ENCODE peak calls at places on chromosomes 7 and 10, in nine cellular contexts. One of them, this sample, is unnamed.

GRCh38 chr7:83849135-83849534 is 200.2 kb upstream of the SEMA3E start:
- DNase-seq in tibial artery: no peak
- DNase-seq in CD8-positive, alpha-beta T cell: no peak
- DNase-seq in HCT116: no peak
- DNase-seq in activated B cell treated with CpG ODN at 0.5 μM for 24 hours: no peak
- DNase-seq in choroid plexus epithelial cell: no peak
- DNase-seq in PC-3: no peak
- DNase-seq in foreskin fibroblast: peak
- DNase-seq in adrenal gland: no peak
- DNase-seq in this sample: no peak

GRCh38 chr10:78420946-78421732 is 387.5 kb downstream of the RPS24 start:
- DNase-seq in CD8-positive, alpha-beta T cell: no peak
- DNase-seq in choroid plexus epithelial cell: no peak
- DNase-seq in HCT116: no peak
- DNase-seq in foreskin fibroblast: no peak
- DNase-seq in tibial artery: peak
- DNase-seq in adrenal gland: no peak
- DNase-seq in activated B cell treated with CpG ODN at 0.5 μM for 24 hours: no peak
- DNase-seq in PC-3: no peak
- DNase-seq in this sample: no peak

GRCh38 chr7:137703291-137704010 is 143.3 kb downstream of the DGKI start:
- DNase-seq in activated B cell treated with CpG ODN at 0.5 μM for 24 hours: no peak
- DNase-seq in tibial artery: no peak
- DNase-seq in choroid plexus epithelial cell: peak
- DNase-seq in HCT116: no peak
- DNase-seq in foreskin fibroblast: no peak
- DNase-seq in PC-3: no peak
- DNase-seq in adrenal gland: no peak
- DNase-seq in CD8-positive, alpha-beta T cell: no peak
- DNase-seq in this sample: no peak

GRCh38 chr10:112208981-112209380 is 25.4 kb upstream of the GPAM start:
- DNase-seq in adrenal gland: no peak
- DNase-seq in PC-3: no peak
- DNase-seq in activated B cell treated with CpG ODN at 0.5 μM for 24 hours: no peak
- DNase-seq in HCT116: no peak
- DNase-seq in foreskin fibroblast: no peak
- DNase-seq in CD8-positive, alpha-beta T cell: no peak
- DNase-seq in tibial artery: no peak
- DNase-seq in choroid plexus epithelial cell: no peak
- DNase-seq in this sample: no peak

GRCh38 chr7:82230826-82231581 is 212.6 kb downstream of the CACNA2D1 start:
- DNase-seq in HCT116: no peak
- DNase-seq in foreskin fibroblast: no peak
- DNase-seq in CD8-positive, alpha-beta T cell: no peak
- DNase-seq in activated B cell treated with CpG ODN at 0.5 μM for 24 hours: no peak
- DNase-seq in PC-3: no peak
- DNase-seq in tibial artery: no peak
- DNase-seq in adrenal gland: no peak
- DNase-seq in choroid plexus epithelial cell: no peak
- DNase-seq in this sample: no peak

GRCh38 chr7:82294258-82294855 is 149.2 kb downstream of the CACNA2D1 start:
- DNase-seq in CD8-positive, alpha-beta T cell: no peak
- DNase-seq in foreskin fibroblast: no peak
- DNase-seq in activated B cell treated with CpG ODN at 0.5 μM for 24 hours: no peak
- DNase-seq in HCT116: no peak
- DNase-seq in choroid plexus epithelial cell: peak
- DNase-seq in PC-3: no peak
- DNase-seq in tibial artery: no peak
- DNase-seq in adrenal gland: no peak
- DNase-seq in this sample: no peak

GRCh38 chr10:47127188-47127587 is 172.8 kb upstream of the GDF10 start:
- DNase-seq in tibial artery: no peak
- DNase-seq in PC-3: no peak
- DNase-seq in HCT116: no peak
- DNase-seq in CD8-positive, alpha-beta T cell: no peak
- DNase-seq in choroid plexus epithelial cell: no peak
- DNase-seq in foreskin fibroblast: no peak
- DNase-seq in adrenal gland: no peak
- DNase-seq in activated B cell treated with CpG ODN at 0.5 μM for 24 hours: no peak
- DNase-seq in this sample: no peak

GRCh38 chr10:27349987-27350386 is 109.4 kb upstream of the ACBD5 start:
- DNase-seq in PC-3: no peak
- DNase-seq in activated B cell treated with CpG ODN at 0.5 μM for 24 hours: no peak
- DNase-seq in tibial artery: no peak
- DNase-seq in HCT116: no peak
- DNase-seq in adrenal gland: no peak
- DNase-seq in CD8-positive, alpha-beta T cell: no peak
- DNase-seq in choroid plexus epithelial cell: no peak
- DNase-seq in foreskin fibroblast: no peak
- DNase-seq in this sample: no peak

GRCh38 chr10:8596929-8597472 is 542.5 kb downstream of the GATA3 start:
- DNase-seq in HCT116: no peak
- DNase-seq in tibial artery: no peak
- DNase-seq in choroid plexus epithelial cell: no peak
- DNase-seq in foreskin fibroblast: no peak
- DNase-seq in activated B cell treated with CpG ODN at 0.5 μM for 24 hours: no peak
- DNase-seq in adrenal gland: no peak
- DNase-seq in PC-3: peak
- DNase-seq in CD8-positive, alpha-beta T cell: no peak
- DNase-seq in this sample: no peak

GRCh38 chr7:79298145-79298760 is 155.2 kb downstream of the MAGI2 start:
- DNase-seq in activated B cell treated with CpG ODN at 0.5 μM for 24 hours: no peak
- DNase-seq in foreskin fibroblast: peak
- DNase-seq in tibial artery: no peak
- DNase-seq in choroid plexus epithelial cell: peak
- DNase-seq in HCT116: peak
- DNase-seq in CD8-positive, alpha-beta T cell: no peak
- DNase-seq in PC-3: peak
- DNase-seq in adrenal gland: peak
- DNase-seq in this sample: no peak

GRCh38 chr10:74049995-74050394 is 52.1 kb downstream of the VCL start:
- DNase-seq in adrenal gland: no peak
- DNase-seq in HCT116: no peak
- DNase-seq in tibial artery: no peak
- DNase-seq in PC-3: no peak
- DNase-seq in CD8-positive, alpha-beta T cell: no peak
- DNase-seq in choroid plexus epithelial cell: no peak
- DNase-seq in activated B cell treated with CpG ODN at 0.5 μM for 24 hours: no peak
- DNase-seq in foreskin fibroblast: no peak
- DNase-seq in this sample: no peak

GRCh38 chr10:125132331-125132730 is 28.0 kb downstream of the CTBP2 start:
- DNase-seq in tibial artery: peak
- DNase-seq in PC-3: no peak
- DNase-seq in foreskin fibroblast: no peak
- DNase-seq in CD8-positive, alpha-beta T cell: no peak
- DNase-seq in activated B cell treated with CpG ODN at 0.5 μM for 24 hours: no peak
- DNase-seq in choroid plexus epithelial cell: no peak
- DNase-seq in adrenal gland: no peak
- DNase-seq in HCT116: no peak
- DNase-seq in this sample: no peak

GRCh38 chr7:39948375-39948774 is 1.7 kb upstream of the CDK13 start:
- DNase-seq in PC-3: no peak
- DNase-seq in CD8-positive, alpha-beta T cell: no peak
- DNase-seq in HCT116: no peak
- DNase-seq in choroid plexus epithelial cell: no peak
- DNase-seq in tibial artery: no peak
- DNase-seq in adrenal gland: no peak
- DNase-seq in activated B cell treated with CpG ODN at 0.5 μM for 24 hours: no peak
- DNase-seq in foreskin fibroblast: no peak
- DNase-seq in this sample: no peak

GRCh38 chr10:42928064-42928463 is 145.5 kb downstream of the BMS1 start:
- DNase-seq in HCT116: no peak
- DNase-seq in activated B cell treated with CpG ODN at 0.5 μM for 24 hours: no peak
- DNase-seq in adrenal gland: no peak
- DNase-seq in foreskin fibroblast: no peak
- DNase-seq in PC-3: no peak
- DNase-seq in choroid plexus epithelial cell: no peak
- DNase-seq in tibial artery: no peak
- DNase-seq in CD8-positive, alpha-beta T cell: no peak
- DNase-seq in this sample: no peak

GRCh38 chr7:100586266-100587025 is at the start of gene FBXO24:
- DNase-seq in activated B cell treated with CpG ODN at 0.5 μM for 24 hours: peak
- DNase-seq in foreskin fibroblast: peak
- DNase-seq in adrenal gland: peak
- DNase-seq in choroid plexus epithelial cell: peak
- DNase-seq in HCT116: peak
- DNase-seq in CD8-positive, alpha-beta T cell: peak
- DNase-seq in PC-3: peak
- DNase-seq in tibial artery: peak
- DNase-seq in this sample: peak

GRCh38 chr10:80461208-80462183 is 7.4 kb downstream of the TSPAN14 start:
- DNase-seq in adrenal gland: peak
- DNase-seq in HCT116: no peak
- DNase-seq in foreskin fibroblast: peak
- DNase-seq in PC-3: no peak
- DNase-seq in tibial artery: no peak
- DNase-seq in CD8-positive, alpha-beta T cell: no peak
- DNase-seq in activated B cell treated with CpG ODN at 0.5 μM for 24 hours: no peak
- DNase-seq in choroid plexus epithelial cell: peak
- DNase-seq in this sample: peak

GRCh38 chr10:125684583-125684982 is 1.6 kb upstream of the TEX36 start:
- DNase-seq in choroid plexus epithelial cell: no peak
- DNase-seq in HCT116: no peak
- DNase-seq in foreskin fibroblast: no peak
- DNase-seq in CD8-positive, alpha-beta T cell: no peak
- DNase-seq in PC-3: no peak
- DNase-seq in tibial artery: no peak
- DNase-seq in adrenal gland: no peak
- DNase-seq in activated B cell treated with CpG ODN at 0.5 μM for 24 hours: no peak
- DNase-seq in this sample: no peak

GRCh38 chr7:179209-179681 is 13.1 kb upstream of the FAM20C start:
- DNase-seq in foreskin fibroblast: no peak
- DNase-seq in activated B cell treated with CpG ODN at 0.5 μM for 24 hours: no peak
- DNase-seq in PC-3: no peak
- DNase-seq in choroid plexus epithelial cell: no peak
- DNase-seq in tibial artery: no peak
- DNase-seq in HCT116: no peak
- DNase-seq in CD8-positive, alpha-beta T cell: no peak
- DNase-seq in adrenal gland: no peak
- DNase-seq in this sample: no peak

GRCh38 chr7:142006577-142006976 is 10.9 kb downstream of the MGAM start:
- DNase-seq in adrenal gland: no peak
- DNase-seq in choroid plexus epithelial cell: no peak
- DNase-seq in HCT116: no peak
- DNase-seq in activated B cell treated with CpG ODN at 0.5 μM for 24 hours: no peak
- DNase-seq in tibial artery: no peak
- DNase-seq in CD8-positive, alpha-beta T cell: no peak
- DNase-seq in foreskin fibroblast: no peak
- DNase-seq in PC-3: no peak
- DNase-seq in this sample: no peak

GRCh38 chr7:87482115-87482514 is 6.6 kb upstream of the ABCB4 start:
- DNase-seq in choroid plexus epithelial cell: no peak
- DNase-seq in tibial artery: no peak
- DNase-seq in activated B cell treated with CpG ODN at 0.5 μM for 24 hours: no peak
- DNase-seq in foreskin fibroblast: no peak
- DNase-seq in CD8-positive, alpha-beta T cell: no peak
- DNase-seq in HCT116: no peak
- DNase-seq in PC-3: no peak
- DNase-seq in adrenal gland: no peak
- DNase-seq in this sample: no peak

GRCh38 chr7:80681272-80681885 is 42.9 kb downstream of the CD36 start:
- DNase-seq in PC-3: peak
- DNase-seq in activated B cell treated with CpG ODN at 0.5 μM for 24 hours: no peak
- DNase-seq in foreskin fibroblast: no peak
- DNase-seq in tibial artery: no peak
- DNase-seq in HCT116: peak
- DNase-seq in adrenal gland: no peak
- DNase-seq in choroid plexus epithelial cell: peak
- DNase-seq in CD8-positive, alpha-beta T cell: no peak
- DNase-seq in this sample: no peak

GRCh38 chr10:12252882-12253546 is 57.0 kb downstream of the CDC123 start:
- DNase-seq in activated B cell treated with CpG ODN at 0.5 μM for 24 hours: no peak
- DNase-seq in PC-3: peak
- DNase-seq in adrenal gland: no peak
- DNase-seq in HCT116: no peak
- DNase-seq in CD8-positive, alpha-beta T cell: no peak
- DNase-seq in tibial artery: no peak
- DNase-seq in foreskin fibroblast: no peak
- DNase-seq in choroid plexus epithelial cell: peak
- DNase-seq in this sample: no peak

DNA sequence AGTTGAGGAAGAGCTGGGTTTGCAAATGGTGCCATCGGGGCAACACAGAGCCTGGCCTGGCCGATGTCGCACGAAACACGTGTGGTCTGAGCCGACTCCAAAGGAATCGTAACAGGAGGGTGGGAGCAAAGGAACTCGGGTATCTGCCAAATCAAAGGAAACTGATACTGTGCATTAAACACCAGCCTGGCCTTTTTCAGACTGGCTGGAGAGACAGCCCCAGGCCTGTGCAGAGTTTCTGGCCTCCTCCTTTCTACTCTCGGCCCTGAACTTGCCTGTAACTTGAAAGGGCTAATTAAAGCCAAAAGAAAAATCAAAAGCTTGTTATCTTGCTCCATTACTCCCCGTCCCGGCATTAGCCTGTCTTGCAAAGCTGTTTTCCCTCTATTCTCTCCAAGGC is 71.4 kb downstream of the PLXNA4 start:
- DNase-seq in activated B cell treated with CpG ODN at 0.5 μM for 24 hours: no peak
- DNase-seq in adrenal gland: no peak
- DNase-seq in PC-3: no peak
- DNase-seq in tibial artery: no peak
- DNase-seq in choroid plexus epithelial cell: no peak
- DNase-seq in HCT116: no peak
- DNase-seq in CD8-positive, alpha-beta T cell: no peak
- DNase-seq in foreskin fibroblast: no peak
- DNase-seq in this sample: no peak
- TF ChIP-seq CTCF in activated B cell treated with CpG ODN at 0.5 μM for 24 hours: no peak
- TF ChIP-seq CTCF in adrenal gland: no peak
- TF ChIP-seq CTCF in PC-3: no peak
- TF ChIP-seq CTCF in tibial artery: no peak
- TF ChIP-seq CTCF in choroid plexus epithelial cell: no peak
- TF ChIP-seq CTCF in HCT116: no peak
- TF ChIP-seq CTCF in CD8-positive, alpha-beta T cell: no peak
- TF ChIP-seq CTCF in foreskin fibroblast: no peak
- TF ChIP-seq CTCF in this sample: no peak

GRCh38 chr10:37976880-37977203 is 395 bp upstream of the ZNF25 start:
- DNase-seq in foreskin fibroblast: no peak
- DNase-seq in CD8-positive, alpha-beta T cell: no peak
- DNase-seq in HCT116: no peak
- DNase-seq in adrenal gland: no peak
- DNase-seq in PC-3: no peak
- DNase-seq in tibial artery: no peak
- DNase-seq in choroid plexus epithelial cell: no peak
- DNase-seq in activated B cell treated with CpG ODN at 0.5 μM for 24 hours: no peak
- DNase-seq in this sample: no peak
- TF ChIP-seq CTCF in foreskin fibroblast: no peak
- TF ChIP-seq CTCF in CD8-positive, alpha-beta T cell: peak
- TF ChIP-seq CTCF in HCT116: no peak
- TF ChIP-seq CTCF in adrenal gland: no peak
- TF ChIP-seq CTCF in PC-3: peak
- TF ChIP-seq CTCF in tibial artery: no peak
- TF ChIP-seq CTCF in choroid plexus epithelial cell: no peak
- TF ChIP-seq CTCF in activated B cell treated with CpG ODN at 0.5 μM for 24 hours: no peak
- TF ChIP-seq CTCF in this sample: no peak

GRCh38 chr10:55631071-55631654 is 729.9 kb downstream of the ZWINT start:
- DNase-seq in CD8-positive, alpha-beta T cell: no peak
- DNase-seq in choroid plexus epithelial cell: peak
- DNase-seq in adrenal gland: peak
- DNase-seq in PC-3: peak
- DNase-seq in HCT116: no peak
- DNase-seq in tibial artery: no peak
- DNase-seq in foreskin fibroblast: no peak
- DNase-seq in activated B cell treated with CpG ODN at 0.5 μM for 24 hours: no peak
- DNase-seq in this sample: no peak
- TF ChIP-seq CTCF in CD8-positive, alpha-beta T cell: no peak
- TF ChIP-seq CTCF in choroid plexus epithelial cell: peak
- TF ChIP-seq CTCF in adrenal gland: peak
- TF ChIP-seq CTCF in PC-3: peak
- TF ChIP-seq CTCF in HCT116: no peak
- TF ChIP-seq CTCF in tibial artery: no peak
- TF ChIP-seq CTCF in foreskin fibroblast: peak
- TF ChIP-seq CTCF in activated B cell treated with CpG ODN at 0.5 μM for 24 hours: no peak
- TF ChIP-seq CTCF in this sample: no peak

GRCh38 chr7:129098409-129099084 is 43.6 kb upstream of the TNPO3 start:
- DNase-seq in CD8-positive, alpha-beta T cell: no peak
- DNase-seq in activated B cell treated with CpG ODN at 0.5 μM for 24 hours: no peak
- DNase-seq in PC-3: peak
- DNase-seq in HCT116: no peak
- DNase-seq in choroid plexus epithelial cell: no peak
- DNase-seq in foreskin fibroblast: no peak
- DNase-seq in adrenal gland: no peak
- DNase-seq in tibial artery: no peak
- DNase-seq in this sample: no peak
- TF ChIP-seq CTCF in CD8-positive, alpha-beta T cell: no peak
- TF ChIP-seq CTCF in activated B cell treated with CpG ODN at 0.5 μM for 24 hours: no peak
- TF ChIP-seq CTCF in PC-3: no peak
- TF ChIP-seq CTCF in HCT116: no peak
- TF ChIP-seq CTCF in choroid plexus epithelial cell: no peak
- TF ChIP-seq CTCF in foreskin fibroblast: no peak
- TF ChIP-seq CTCF in adrenal gland: no peak
- TF ChIP-seq CTCF in tibial artery: no peak
- TF ChIP-seq CTCF in this sample: no peak